ENCODE peak calls at places on chromosomes 16 and 17, in four cellular contexts. One of them, this sample, is unnamed.

GRCh38 chr17:2087597-2088211 is 32.8 kb downstream of the HIC1 start:
- DNase-seq in WTC11: no peak
- DNase-seq in GM12878: peak; percentile 79
- DNase-seq in HepG2: no peak
- DNase-seq in this sample: peak; percentile 16

GRCh38 chr17:75809631-75810111 is 25.1 kb downstream of the UNK start:
- DNase-seq in WTC11: no peak
- DNase-seq in GM12878: no peak
- DNase-seq in HepG2: no peak
- DNase-seq in this sample: no peak

GRCh38 chr17:76252040-76252954 is 12.0 kb upstream of the RNF157 start:
- DNase-seq in WTC11: no peak
- DNase-seq in GM12878: no peak
- DNase-seq in HepG2: peak; percentile 94
- DNase-seq in this sample: no peak

GRCh38 chr17:57372156-57372555 is 115.8 kb downstream of the MSI2 start:
- DNase-seq in WTC11: no peak
- DNase-seq in GM12878: no peak
- DNase-seq in HepG2: peak; percentile 92
- DNase-seq in this sample: no peak

GRCh38 chr16:85612801-85613608 is at the start of gene GSE1:
- DNase-seq in WTC11: peak; percentile 96
- DNase-seq in GM12878: peak; percentile 57
- DNase-seq in HepG2: peak; percentile 96
- DNase-seq in this sample: peak; percentile 70

GRCh38 chr16:5011637-5012036 is 22.1 kb downstream of the NAGPA start:
- DNase-seq in WTC11: no peak
- DNase-seq in GM12878: no peak
- DNase-seq in HepG2: no peak
- DNase-seq in this sample: no peak

GRCh38 chr17:40130352-40131042 is 8.7 kb downstream of the MSL1 start:
- DNase-seq in WTC11: no peak
- DNase-seq in GM12878: no peak
- DNase-seq in HepG2: no peak
- DNase-seq in this sample: no peak

GRCh38 chr17:81412490-81413093 is 17.3 kb downstream of the BAHCC1 start:
- DNase-seq in WTC11: no peak
- DNase-seq in GM12878: no peak
- DNase-seq in HepG2: no peak
- DNase-seq in this sample: peak; percentile 83

GRCh38 chr17:28685366-28685765 is 23.4 kb downstream of the SUPT6H start:
- DNase-seq in WTC11: no peak
- DNase-seq in GM12878: no peak
- DNase-seq in HepG2: no peak
- DNase-seq in this sample: no peak

GRCh38 chr17:41308918-41309359 is at the start of gene KRTAP16-1:
- DNase-seq in WTC11: no peak
- DNase-seq in GM12878: no peak
- DNase-seq in HepG2: no peak
- DNase-seq in this sample: no peak

GRCh38 chr16:3992297-3993051 is 112.0 kb upstream of the CREBBP start:
- DNase-seq in WTC11: no peak
- DNase-seq in GM12878: no peak
- DNase-seq in HepG2: no peak
- DNase-seq in this sample: no peak

GRCh38 chr17:1083451-1084187 is 86.7 kb downstream of the TIMM22 start:
- DNase-seq in WTC11: no peak
- DNase-seq in GM12878: no peak
- DNase-seq in HepG2: no peak
- DNase-seq in this sample: no peak

GRCh38 chr16:56424791-56425438 is 430 bp downstream of the AMFR start:
- DNase-seq in WTC11: peak; percentile 48
- DNase-seq in GM12878: no peak
- DNase-seq in HepG2: no peak
- DNase-seq in this sample: peak; percentile 44

GRCh38 chr17:77619851-77620250 is 338.7 kb upstream of the TNRC6C start:
- DNase-seq in WTC11: no peak
- DNase-seq in GM12878: no peak
- DNase-seq in HepG2: no peak
- DNase-seq in this sample: no peak

GRCh38 chr16:25625620-25626019 is 66.1 kb upstream of the HS3ST4 start:
- DNase-seq in WTC11: no peak
- DNase-seq in GM12878: no peak
- DNase-seq in HepG2: peak; percentile 28
- DNase-seq in this sample: no peak

GRCh38 chr17:57068222-57068658 is 16.8 kb upstream of the AKAP1 start:
- DNase-seq in WTC11: peak; percentile 38
- DNase-seq in GM12878: no peak
- DNase-seq in HepG2: no peak
- DNase-seq in this sample: peak; percentile 80

GRCh38 chr17:74408262-74408661 is 23.6 kb upstream of the GPRC5C start:
- DNase-seq in WTC11: no peak
- DNase-seq in GM12878: no peak
- DNase-seq in HepG2: peak; percentile 71
- DNase-seq in this sample: peak; percentile 69

GRCh38 chr17:79033741-79034501 is 10.0 kb downstream of the C1QTNF1 start:
- DNase-seq in WTC11: no peak
- DNase-seq in GM12878: no peak
- DNase-seq in HepG2: no peak
- DNase-seq in this sample: no peak

GRCh38 chr17:42122371-42123303 is at the start of gene HSPB9:
- DNase-seq in WTC11: peak; percentile 86
- DNase-seq in GM12878: no peak
- DNase-seq in HepG2: no peak
- DNase-seq in this sample: no peak

GRCh38 chr17:16419929-16420271 is 4.5 kb downstream of the TRPV2 start:
- DNase-seq in WTC11: no peak
- DNase-seq in GM12878: no peak
- DNase-seq in HepG2: no peak
- DNase-seq in this sample: no peak

GRCh38 chr17:82049521-82049971 is 2.1 kb downstream of the RFNG start:
- DNase-seq in WTC11: no peak
- DNase-seq in GM12878: no peak
- DNase-seq in HepG2: no peak
- DNase-seq in this sample: no peak

GRCh38 chr17:67830440-67830839 is 5.1 kb downstream of the BPTF start:
- DNase-seq in WTC11: no peak
- DNase-seq in GM12878: no peak
- DNase-seq in HepG2: no peak
- DNase-seq in this sample: no peak

DNA sequence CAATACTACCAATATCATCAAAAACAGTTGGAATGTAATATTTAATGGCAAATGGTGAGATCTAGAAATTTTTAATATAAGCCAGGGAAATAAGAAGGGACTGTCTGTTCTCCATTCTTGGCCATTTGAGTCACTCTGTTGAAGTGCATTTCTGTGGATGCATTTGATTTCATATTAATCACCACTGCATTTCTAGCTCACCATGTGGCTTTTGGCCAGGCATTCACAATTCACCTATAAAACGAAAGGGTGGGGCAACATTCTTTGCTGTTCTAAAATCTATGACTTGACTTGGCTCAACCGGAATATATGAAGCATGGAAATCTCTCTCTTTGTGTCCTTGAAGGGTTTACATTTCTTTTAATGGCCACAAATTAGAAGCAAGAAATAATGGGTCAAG is 483.0 kb downstream of the SLC39A11 start:
- DNase-seq in WTC11: no peak
- DNase-seq in GM12878: no peak
- DNase-seq in HepG2: no peak
- DNase-seq in this sample: no peak
- TF ChIP-seq ETV6 in WTC11: no peak
- TF ChIP-seq ETV6 in GM12878: no peak
- TF ChIP-seq ETV6 in HepG2: no peak
- TF ChIP-seq ETV6 in this sample: no peak

DNA sequence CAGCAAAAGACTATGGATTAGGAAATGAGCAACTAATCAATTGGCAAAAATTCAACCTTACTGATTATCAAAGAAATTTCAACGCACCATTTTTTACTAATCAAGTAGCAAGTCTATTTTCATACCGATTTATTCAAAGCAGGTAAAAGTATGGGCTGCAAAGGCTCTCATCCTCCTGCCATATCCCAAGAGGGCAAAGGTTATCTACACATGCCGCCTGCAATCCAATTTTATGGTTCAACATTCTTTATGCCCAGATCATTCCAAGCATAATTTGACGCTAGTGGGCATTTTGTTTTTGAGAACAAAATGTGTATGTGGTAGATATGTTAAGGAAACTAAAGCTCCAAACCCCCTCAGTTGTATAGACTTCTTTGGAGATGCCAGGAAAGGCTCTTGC is 270.6 kb downstream of the MAF start:
- DNase-seq in WTC11: no peak
- DNase-seq in GM12878: no peak
- DNase-seq in HepG2: no peak
- DNase-seq in this sample: no peak
- TF ChIP-seq ETV6 in WTC11: no peak
- TF ChIP-seq ETV6 in GM12878: no peak
- TF ChIP-seq ETV6 in HepG2: no peak
- TF ChIP-seq ETV6 in this sample: no peak

GRCh38 chr16:48317614-48318013 is 67.6 kb downstream of the SIAH1 start:
- DNase-seq in WTC11: no peak
- DNase-seq in GM12878: no peak
- DNase-seq in HepG2: no peak
- DNase-seq in this sample: peak; percentile 21
- TF ChIP-seq ETV6 in WTC11: no peak
- TF ChIP-seq ETV6 in GM12878: no peak
- TF ChIP-seq ETV6 in HepG2: no peak
- TF ChIP-seq ETV6 in this sample: no peak

GRCh38 chr16:86971251-86971650 is 345.9 kb downstream of the C16orf95 start:
- DNase-seq in WTC11: no peak
- DNase-seq in GM12878: no peak
- DNase-seq in HepG2: no peak
- DNase-seq in this sample: no peak

GRCh38 chr16:86970279-86970678 is 346.9 kb downstream of the C16orf95 start:
- DNase-seq in WTC11: no peak
- DNase-seq in GM12878: no peak
- DNase-seq in HepG2: no peak
- DNase-seq in this sample: no peak

GRCh38 chr16:86969716-86970115 is 347.5 kb downstream of the C16orf95 start:
- DNase-seq in WTC11: no peak
- DNase-seq in GM12878: no peak
- DNase-seq in HepG2: no peak
- DNase-seq in this sample: no peak

GRCh38 chr16:86968866-86969265 is 348.3 kb downstream of the C16orf95 start:
- DNase-seq in WTC11: no peak
- DNase-seq in GM12878: no peak
- DNase-seq in HepG2: no peak
- DNase-seq in this sample: peak; percentile 28

DNA sequence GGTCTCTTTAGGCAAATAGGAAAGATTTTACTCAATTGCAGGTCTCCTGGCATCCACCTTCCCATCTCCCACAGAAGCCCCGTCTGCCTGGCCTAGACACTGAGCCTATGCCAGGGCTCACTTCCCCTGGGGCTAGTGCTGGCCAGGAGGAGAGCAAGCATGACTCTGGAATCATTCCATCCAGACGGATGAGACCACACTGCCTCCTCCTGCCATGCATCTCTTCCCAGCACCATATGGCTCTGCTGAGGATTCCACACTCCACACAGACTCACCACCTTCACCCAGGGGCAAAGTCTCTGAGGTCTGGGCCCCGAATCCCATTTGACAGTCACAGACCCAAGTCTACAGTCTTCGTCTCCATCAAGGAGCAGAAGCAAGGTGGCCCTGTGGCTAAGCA is 346.5 kb downstream of the C16orf95 start:
- DNase-seq in WTC11: no peak
- DNase-seq in GM12878: no peak
- DNase-seq in HepG2: no peak
- DNase-seq in this sample: no peak
- TF ChIP-seq ETV6 in WTC11: no peak
- TF ChIP-seq ETV6 in GM12878: no peak
- TF ChIP-seq ETV6 in HepG2: no peak
- TF ChIP-seq ETV6 in this sample: no peak

GRCh38 chr17:52686140-52686539 is 527.6 kb upstream of the CA10 start:
- DNase-seq in WTC11: no peak
- DNase-seq in GM12878: no peak
- DNase-seq in HepG2: no peak
- DNase-seq in this sample: no peak
- TF ChIP-seq ETV6 in WTC11: no peak
- TF ChIP-seq ETV6 in GM12878: no peak
- TF ChIP-seq ETV6 in HepG2: no peak
- TF ChIP-seq ETV6 in this sample: no peak

GRCh38 chr16:1108299-1109252 is 12.5 kb upstream of the C1QTNF8 start:
- DNase-seq in WTC11: peak; percentile 54
- DNase-seq in GM12878: no peak
- DNase-seq in HepG2: no peak
- DNase-seq in this sample: no peak
- TF ChIP-seq ETV6 in WTC11: no peak
- TF ChIP-seq ETV6 in GM12878: no peak
- TF ChIP-seq ETV6 in HepG2: no peak
- TF ChIP-seq ETV6 in this sample: no peak

DNA sequence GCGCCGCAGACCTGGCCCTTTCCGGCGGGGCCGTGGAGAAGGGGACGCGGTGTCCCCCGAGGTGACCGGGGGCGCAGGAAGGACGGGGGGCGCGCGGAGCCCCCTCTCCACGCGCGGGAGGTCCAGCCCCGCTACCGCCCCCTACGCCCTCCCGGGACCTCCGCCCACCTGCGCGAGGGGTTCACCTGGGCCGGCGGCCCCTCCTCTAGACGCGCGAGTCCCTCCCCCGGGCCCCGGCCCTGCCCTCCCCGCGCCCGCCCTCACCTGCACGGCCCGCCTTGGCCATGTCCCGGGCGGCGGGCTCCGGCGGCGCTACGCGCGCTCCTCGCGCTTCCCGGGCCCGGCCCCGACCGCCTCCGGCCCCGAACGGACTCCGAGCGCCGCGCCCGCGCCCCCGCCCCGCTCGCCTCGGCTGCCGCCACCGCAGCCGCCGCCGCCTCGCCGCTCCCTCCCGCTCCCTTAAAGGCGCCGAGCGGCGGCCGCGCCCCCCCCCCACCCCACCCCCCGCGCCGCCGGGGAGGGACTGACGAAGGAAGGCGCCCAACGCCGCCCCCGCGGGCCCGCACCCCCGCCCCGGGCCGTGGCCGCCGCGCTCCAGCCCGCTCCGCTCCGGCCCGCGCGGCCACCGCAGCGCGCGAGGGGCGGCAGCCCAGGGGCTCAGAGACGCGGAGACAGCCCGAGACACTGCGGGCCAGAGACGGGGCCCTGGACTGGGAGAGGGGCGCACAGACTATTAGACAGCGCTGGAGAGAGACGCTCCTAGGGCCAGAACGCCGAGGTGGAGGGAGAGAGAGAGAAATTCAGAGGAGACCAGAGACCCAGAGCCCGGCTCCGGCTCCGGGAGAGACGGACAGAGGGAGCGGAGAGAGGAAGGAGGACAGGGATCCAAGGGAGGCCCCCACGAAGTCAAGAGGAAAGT is at the start of gene PITPNM3:
- DNase-seq in WTC11: peak; percentile 42
- DNase-seq in GM12878: no peak
- DNase-seq in HepG2: no peak
- DNase-seq in this sample: peak; percentile 30
- TF ChIP-seq ETV6 in WTC11: no peak
- TF ChIP-seq ETV6 in GM12878: no peak
- TF ChIP-seq ETV6 in HepG2: no peak
- TF ChIP-seq ETV6 in this sample: no peak